ENCODE peak calls at places on chromosomes 4 and X, in ten cellular contexts. E is stimulated activated CD4-positive, alpha-beta T cell treated with anti-CD3 and anti-CD28 coated beads, Interleukin-4, amount 100 ng/mL, for 48 hours; L is transverse colon; C is GM04504; I is AG20443; R is NCI-H146; G is nephron progenitor cell; A is activated CD8-positive, alpha-beta memory T cell treated with anti-CD3 and anti-CD28 coated beads for 1 hour; Q is adrenal gland; Y is aorta. H is an unnamed sample.

GRCh38 chr4:139164731-139165130 is 12.3 kb downstream of the ELF2 start:
- DNase-seq in E (no peak), L (no peak), C (no peak), I (no peak), R (no peak), G (no peak), A (no peak), Q (no peak), Y (no peak), H (no peak)

GRCh38 chrX:97310373-97310772 is 426.7 kb downstream of the RPA4 start:
- DNase-seq in E (no peak), L (no peak), C (no peak), I (no peak), R (no peak), G (no peak), A (no peak), Q (no peak), Y (no peak), H (no peak)

GRCh38 chr4:37837446-37837845 is 11.0 kb downstream of the PGM2 start:
- DNase-seq in E (no peak), L (no peak), C (peak; percentile 42), I (peak; percentile 79), R (no peak), G (no peak), A (no peak), Q (no peak), Y (no peak), H (no peak)

GRCh38 chr4:31241504-31241903 is 521.3 kb downstream of the PCDH7 start:
- DNase-seq in E (no peak), L (no peak), C (no peak), I (no peak), R (no peak), G (no peak), A (no peak), Q (no peak), Y (no peak), H (no peak)

GRCh38 chr4:2834001-2834921 is 9.4 kb upstream of the ADD1 start:
- DNase-seq in E (no peak), L (peak; percentile 7), C (no peak), I (no peak), R (no peak), G (no peak), A (no peak), Q (peak; percentile 5), Y (peak; percentile 57), H (peak; percentile 83)

GRCh38 chr4:171759274-171759673 is 53.9 kb upstream of the GALNTL6 start:
- DNase-seq in E (no peak), L (no peak), C (no peak), I (no peak), R (no peak), G (no peak), A (no peak), Q (no peak), Y (no peak), H (no peak)

GRCh38 chr4:73674451-73674919 is 54.2 kb upstream of the RASSF6 start:
- DNase-seq in E (no peak), L (no peak), C (no peak), I (peak; percentile 30), R (no peak), G (no peak), A (no peak), Q (peak; percentile 88), Y (no peak), H (no peak)

GRCh38 chrX:155923200-155923599 is 42.1 kb downstream of the VAMP7 start:
- DNase-seq in E (no peak), L (no peak), C (no peak), I (no peak), R (no peak), G (no peak), A (no peak), Q (no peak), Y (no peak), H (no peak)

GRCh38 chr4:76658231-76659102 is 223.4 kb downstream of the SHROOM3 start:
- DNase-seq in E (no peak), L (no peak), C (peak; percentile 80), I (peak; percentile 77), R (no peak), G (no peak), A (no peak), Q (no peak), Y (no peak), H (no peak)